ENCODE peak calls at places on chromosome 12, in four cellular contexts. One of them, this sample, is unnamed.

GRCh38 chr12:112946236-112947000 is 8.1 kb downstream of the OAS3 start:
- DNase-seq in GM12878: no peak
- DNase-seq in HepG2: no peak
- DNase-seq in H1: no peak
- DNase-seq in this sample: no peak

GRCh38 chr12:84497819-84498218 is 414.8 kb downstream of the SLC6A15 start:
- DNase-seq in GM12878: no peak
- DNase-seq in HepG2: peak; percentile 15
- DNase-seq in H1: no peak
- DNase-seq in this sample: peak; percentile 13

GRCh38 chr12:103053089-103053488 is 95.6 kb downstream of the ASCL1 start:
- DNase-seq in GM12878: no peak
- DNase-seq in HepG2: no peak
- DNase-seq in H1: no peak
- DNase-seq in this sample: no peak

GRCh38 chr12:30877110-30877875 is 49.3 kb upstream of the TSPAN11 start:
- DNase-seq in GM12878: no peak
- DNase-seq in HepG2: no peak
- DNase-seq in H1: no peak
- DNase-seq in this sample: no peak

GRCh38 chr12:93678779-93679178 is 1.6 kb downstream of the CRADD start:
- DNase-seq in GM12878: no peak
- DNase-seq in HepG2: no peak
- DNase-seq in H1: no peak
- DNase-seq in this sample: no peak

GRCh38 chr12:110928700-110929099 is 8.3 kb upstream of the MYL2 start:
- DNase-seq in GM12878: no peak
- DNase-seq in HepG2: no peak
- DNase-seq in H1: no peak
- DNase-seq in this sample: no peak

GRCh38 chr12:114408881-114409795 is 3.2 kb upstream of the TBX5 start:
- DNase-seq in GM12878: no peak
- DNase-seq in HepG2: no peak
- DNase-seq in H1: no peak
- DNase-seq in this sample: no peak

GRCh38 chr12:91441236-91441635 is 258.6 kb upstream of the DCN start:
- DNase-seq in GM12878: no peak
- DNase-seq in HepG2: no peak
- DNase-seq in H1: no peak
- DNase-seq in this sample: no peak

GRCh38 chr12:52358575-52359350 is 8.5 kb downstream of the KRT85 start:
- DNase-seq in GM12878: peak; percentile 34
- DNase-seq in HepG2: no peak
- DNase-seq in H1: no peak
- DNase-seq in this sample: no peak

GRCh38 chr12:62210422-62210821 is 49.8 kb upstream of the USP15 start:
- DNase-seq in GM12878: no peak
- DNase-seq in HepG2: peak; percentile 28
- DNase-seq in H1: no peak
- DNase-seq in this sample: no peak

GRCh38 chr12:132386926-132387497 is 57.6 kb upstream of the GALNT9 start:
- DNase-seq in GM12878: no peak
- DNase-seq in HepG2: no peak
- DNase-seq in H1: no peak
- DNase-seq in this sample: no peak

GRCh38 chr12:27828196-27828595 is 48.2 kb upstream of the MANSC4 start:
- DNase-seq in GM12878: no peak
- DNase-seq in HepG2: no peak
- DNase-seq in H1: no peak
- DNase-seq in this sample: no peak

GRCh38 chr12:49017764-49018281 is 753 bp downstream of the PRKAG1 start:
- DNase-seq in GM12878: no peak
- DNase-seq in HepG2: peak; percentile 38
- DNase-seq in H1: no peak
- DNase-seq in this sample: no peak

GRCh38 chr12:111359231-111359913 is 9.5 kb downstream of the PHETA1 start:
- DNase-seq in GM12878: no peak
- DNase-seq in HepG2: no peak
- DNase-seq in H1: no peak
- DNase-seq in this sample: no peak

GRCh38 chr12:81558031-81558430 is 201.1 kb downstream of the PPFIA2 start:
- DNase-seq in GM12878: no peak
- DNase-seq in HepG2: no peak
- DNase-seq in H1: no peak
- DNase-seq in this sample: no peak

GRCh38 chr12:127677537-127678131 is 589.3 kb upstream of the TMEM132C start:
- DNase-seq in GM12878: no peak
- DNase-seq in HepG2: peak; percentile 44
- DNase-seq in H1: peak; percentile 84
- DNase-seq in this sample: peak; percentile 80

GRCh38 chr12:28010036-28010435 is 37.5 kb upstream of the PTHLH start:
- DNase-seq in GM12878: no peak
- DNase-seq in HepG2: no peak
- DNase-seq in H1: no peak
- DNase-seq in this sample: no peak

GRCh38 chr12:104957388-104958008 is 592 bp downstream of the SLC41A2 start:
- DNase-seq in GM12878: no peak
- DNase-seq in HepG2: no peak
- DNase-seq in H1: no peak
- DNase-seq in this sample: no peak

GRCh38 chr12:132448453-132448800 is 41.5 kb upstream of the FBRSL1 start:
- DNase-seq in GM12878: no peak
- DNase-seq in HepG2: no peak
- DNase-seq in H1: no peak
- DNase-seq in this sample: no peak

DNA sequence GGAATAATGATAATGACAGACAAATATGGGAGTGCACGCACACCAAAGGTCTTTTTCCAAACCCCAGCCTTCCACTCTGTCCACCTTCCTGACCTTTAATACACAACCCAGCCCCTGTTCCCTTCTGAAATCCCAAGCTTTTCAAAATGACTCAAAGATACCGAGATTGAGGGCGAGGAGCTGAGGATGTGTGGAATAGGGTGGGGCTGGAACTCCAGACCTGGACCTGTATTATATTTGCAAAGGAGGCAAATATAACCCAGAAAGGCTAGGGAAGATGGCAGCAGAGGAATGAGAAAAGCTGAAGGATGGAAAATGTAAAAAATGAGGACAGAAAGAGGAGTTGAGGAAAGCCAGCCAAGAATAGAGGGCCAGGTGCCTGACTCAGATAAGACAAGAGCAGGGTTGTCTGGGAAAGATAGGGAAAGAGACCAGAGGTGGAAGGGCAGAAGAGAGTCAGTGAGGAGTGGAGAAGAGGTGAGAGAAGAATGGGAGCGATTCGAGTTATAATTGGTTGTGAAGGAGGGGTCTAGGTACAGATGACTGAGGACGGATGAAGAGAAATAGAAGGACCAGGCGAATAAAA is 1.0 kb upstream of the PTMS start:
- DNase-seq in GM12878: no peak
- DNase-seq in HepG2: no peak
- DNase-seq in H1: no peak
- DNase-seq in this sample: no peak
- H3K9ac ChIP-seq in GM12878: no peak overlapping the region
- H3K9ac ChIP-seq in HepG2: peak overlapping the region; percentile 90
- H3K9ac ChIP-seq in H1: peak overlapping the region; percentile 2
- H3K9ac ChIP-seq in this sample: peak overlapping the region; percentile 78

GRCh38 chr12:65779091-65779642 is 45.1 kb upstream of the HMGA2 start:
- DNase-seq in GM12878: no peak
- DNase-seq in HepG2: no peak
- DNase-seq in H1: no peak
- DNase-seq in this sample: peak; percentile 62
- TF ChIP-seq SUZ12 in GM12878: no peak
- TF ChIP-seq SUZ12 in HepG2: no peak
- TF ChIP-seq SUZ12 in H1: no peak
- TF ChIP-seq SUZ12 in this sample: no peak

GRCh38 chr12:123268850-123269249 is 2.8 kb downstream of the CDK2AP1 start:
- DNase-seq in GM12878: no peak
- DNase-seq in HepG2: no peak
- DNase-seq in H1: no peak
- DNase-seq in this sample: no peak
- H3K9ac ChIP-seq in GM12878: peak overlapping the region; percentile 42
- H3K9ac ChIP-seq in HepG2: peak overlapping the region; percentile 29
- H3K9ac ChIP-seq in H1: peak overlapping the region; percentile 79
- H3K9ac ChIP-seq in this sample: peak overlapping the region; percentile 85

DNA sequence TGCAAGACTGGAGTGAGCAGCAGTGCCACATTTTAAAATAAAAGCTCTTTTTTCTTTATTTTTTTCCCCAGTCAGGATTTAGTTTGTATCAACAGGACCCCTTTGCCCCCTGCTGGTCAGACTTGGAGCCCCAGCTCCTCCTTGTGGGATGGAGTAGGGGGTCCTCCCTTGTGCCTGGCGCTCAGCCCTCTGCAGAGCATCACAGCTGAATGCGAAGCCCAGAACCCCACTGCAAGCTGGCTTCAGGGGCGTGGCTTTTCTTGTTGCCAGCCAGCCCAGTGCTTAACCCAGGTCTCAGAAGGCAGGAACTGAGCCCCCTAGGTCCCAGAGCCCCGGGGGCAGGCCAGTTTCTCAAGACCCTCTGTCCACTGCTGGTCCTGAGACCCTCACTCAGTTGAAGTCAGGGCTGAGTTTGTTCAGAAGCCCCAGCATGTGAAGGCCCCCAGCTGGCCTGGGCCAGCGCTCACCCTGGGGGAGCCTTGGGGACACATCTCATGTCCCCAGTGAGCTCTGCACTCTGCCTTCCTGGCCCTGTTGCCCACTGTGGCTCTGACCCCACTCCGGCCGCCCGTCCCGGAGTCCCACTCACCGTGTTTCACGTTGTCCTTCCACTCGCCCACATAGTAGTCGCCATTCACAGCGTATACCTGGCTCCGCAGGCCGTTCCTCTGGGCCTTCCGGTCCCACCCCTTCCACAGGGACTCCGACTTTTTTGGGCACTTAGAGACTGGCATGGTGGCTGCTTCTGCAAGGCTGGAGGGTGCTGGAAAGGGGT is 517 bp downstream of the MORN3 start:
- DNase-seq in GM12878: no peak
- DNase-seq in HepG2: peak; percentile 28
- DNase-seq in H1: peak; percentile 80
- DNase-seq in this sample: peak; percentile 56
- TF ChIP-seq SUZ12 in GM12878: no peak
- TF ChIP-seq SUZ12 in HepG2: no peak
- TF ChIP-seq SUZ12 in H1: no peak
- TF ChIP-seq SUZ12 in this sample: no peak

DNA sequence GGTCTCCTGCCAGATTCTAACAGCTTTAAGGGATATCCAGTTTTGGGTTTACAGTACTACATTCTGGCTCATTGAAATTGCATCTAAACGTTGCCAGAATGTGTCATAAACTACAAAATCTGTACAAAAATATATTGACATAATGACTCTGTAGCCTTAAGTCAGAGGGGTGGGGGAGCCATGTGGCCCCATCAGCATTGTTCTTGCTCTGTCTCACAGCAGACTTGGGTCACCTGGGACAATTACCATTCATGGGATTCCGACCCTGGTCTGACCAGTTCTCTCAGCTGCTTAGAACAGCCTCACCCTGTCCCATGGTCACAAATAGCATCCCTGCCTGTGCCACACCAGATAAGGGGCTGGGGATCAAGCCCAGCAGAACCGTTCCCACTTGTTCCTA is 43.3 kb upstream of the MED13L start:
- DNase-seq in GM12878: no peak
- DNase-seq in HepG2: no peak
- DNase-seq in H1: no peak
- DNase-seq in this sample: no peak
- H3K9ac ChIP-seq in GM12878: no peak overlapping the region
- H3K9ac ChIP-seq in HepG2: no peak overlapping the region
- H3K9ac ChIP-seq in H1: no peak overlapping the region
- H3K9ac ChIP-seq in this sample: no peak overlapping the region

GRCh38 chr12:109232731-109233130 is 76.4 kb downstream of the FOXN4 start:
- DNase-seq in GM12878: no peak
- DNase-seq in HepG2: no peak
- DNase-seq in H1: no peak
- DNase-seq in this sample: no peak
- TF ChIP-seq SUZ12 in GM12878: no peak
- TF ChIP-seq SUZ12 in HepG2: no peak
- TF ChIP-seq SUZ12 in H1: no peak
- TF ChIP-seq SUZ12 in this sample: no peak

GRCh38 chr12:108618079-108618952 is 15.4 kb downstream of the SELPLG start:
- DNase-seq in GM12878: no peak
- DNase-seq in HepG2: peak; percentile 55
- DNase-seq in H1: peak; percentile 95
- DNase-seq in this sample: peak; percentile 87
- H3K9ac ChIP-seq in GM12878: peak overlapping the region; percentile 5
- H3K9ac ChIP-seq in HepG2: no peak overlapping the region
- H3K9ac ChIP-seq in H1: no peak overlapping the region
- H3K9ac ChIP-seq in this sample: no peak overlapping the region

GRCh38 chr12:96136720-96137378 is 57.3 kb upstream of the ELK3 start:
- DNase-seq in GM12878: no peak
- DNase-seq in HepG2: no peak
- DNase-seq in H1: no peak
- DNase-seq in this sample: no peak

GRCh38 chr12:96143827-96144226 is 50.3 kb upstream of the ELK3 start:
- DNase-seq in GM12878: no peak
- DNase-seq in HepG2: no peak
- DNase-seq in H1: no peak
- DNase-seq in this sample: no peak

GRCh38 chr12:96140110-96140509 is 54.1 kb upstream of the ELK3 start:
- DNase-seq in GM12878: no peak
- DNase-seq in HepG2: no peak
- DNase-seq in H1: no peak
- DNase-seq in this sample: no peak

GRCh38 chr12:96143392-96143791 is 50.8 kb upstream of the ELK3 start:
- DNase-seq in GM12878: no peak
- DNase-seq in HepG2: no peak
- DNase-seq in H1: no peak
- DNase-seq in this sample: no peak

DNA sequence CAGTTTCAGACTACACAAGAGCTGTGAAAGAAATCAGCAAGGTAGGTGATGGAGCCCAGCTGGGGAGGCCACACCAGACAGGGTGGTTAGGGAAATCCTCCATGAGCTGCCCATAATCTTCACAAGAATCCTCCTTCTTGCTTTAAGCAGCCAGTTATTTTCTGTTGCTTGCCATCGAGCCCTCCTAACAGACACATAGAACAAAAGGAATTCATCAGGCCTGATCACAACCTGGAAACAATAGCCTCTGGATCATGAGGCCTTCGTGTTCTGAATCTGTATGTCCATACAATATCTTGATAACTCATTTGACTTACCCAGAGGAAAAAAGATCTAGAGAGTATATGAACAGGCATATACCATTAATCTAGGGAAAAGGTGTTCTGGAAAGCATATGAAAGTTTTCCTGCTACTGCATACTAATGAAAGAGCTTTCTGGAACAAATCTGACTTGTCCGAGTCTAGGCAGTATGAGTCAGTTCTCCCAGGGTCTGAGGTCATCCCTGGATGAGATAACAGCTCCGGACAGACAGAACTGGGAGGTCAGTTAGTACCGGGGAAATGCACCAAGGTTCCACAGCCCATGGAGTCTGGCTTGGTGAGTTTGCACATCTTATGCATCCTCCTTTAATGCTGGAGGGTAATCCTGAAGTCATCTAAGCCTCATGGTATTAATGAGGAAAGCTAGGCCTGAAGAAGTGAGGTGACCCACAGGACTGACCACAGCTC is 52.8 kb upstream of the ELK3 start:
- DNase-seq in GM12878: no peak
- DNase-seq in HepG2: peak; percentile 13
- DNase-seq in H1: no peak
- DNase-seq in this sample: no peak
- TF ChIP-seq SUZ12 in GM12878: no peak
- TF ChIP-seq SUZ12 in HepG2: no peak
- TF ChIP-seq SUZ12 in H1: no peak
- TF ChIP-seq SUZ12 in this sample: no peak

GRCh38 chr12:124684496-124684895 is 117.1 kb upstream of the NCOR2 start:
- DNase-seq in GM12878: no peak
- DNase-seq in HepG2: no peak
- DNase-seq in H1: no peak
- DNase-seq in this sample: no peak
- H3K9ac ChIP-seq in GM12878: no peak overlapping the region
- H3K9ac ChIP-seq in HepG2: no peak overlapping the region
- H3K9ac ChIP-seq in H1: no peak overlapping the region
- H3K9ac ChIP-seq in this sample: peak overlapping the region; percentile 33

This sample was measured in NT2/D1.